ENCODE peak calls at places on chromosomes 4 and X, in seven cellular contexts. N, J, Z, T, O, P and V are unnamed samples.

GRCh38 chrX:148500428-148501120 is at the start of gene AFF2:
- DNase-seq in J (no peak), N (peak; percentile 28), O (peak; percentile 11), P (no peak), Z (peak; percentile 80), T (peak; percentile 38), V (peak; percentile 78)

GRCh38 chrX:40007746-40008705 is 89.7 kb downstream of the BCOR start:
- DNase-seq in O (no peak), P (no peak), J (no peak), Z (no peak), T (no peak), N (no peak), V (no peak)

GRCh38 chr4:181168406-181168805 is 1074.8 kb upstream of the TENM3 start:
- DNase-seq in P (no peak), T (no peak), O (no peak), N (no peak), J (no peak), Z (no peak), V (no peak)

GRCh38 chrX:71976753-71977152 is 66.1 kb downstream of the NHSL2 start:
- DNase-seq in T (no peak), O (no peak), N (no peak), Z (peak; percentile 28), P (no peak), J (no peak), V (no peak)

GRCh38 chr4:1608821-1609500 is 75.2 kb downstream of the FAM53A start:
- DNase-seq in O (no peak), Z (peak; percentile 57), J (no peak), T (no peak), N (no peak), P (no peak), V (peak; percentile 28)

GRCh38 chr4:182644326-182645050 is 272.7 kb downstream of the DCTD start:
- DNase-seq in N (no peak), O (no peak), J (no peak), Z (no peak), P (peak; percentile 9), T (no peak), V (no peak)

GRCh38 chrX:69195197-69195596 is 29.9 kb upstream of the PJA1 start:
- DNase-seq in N (no peak), P (no peak), Z (no peak), J (no peak), T (no peak), O (no peak), V (peak; percentile 23)

GRCh38 chr4:89661490-89661889 is 175.5 kb downstream of the SNCA start:
- DNase-seq in Z (no peak), P (peak; percentile 7), T (no peak), N (no peak), J (peak; percentile 3), O (no peak), V (no peak)

GRCh38 chrX:13283512-13283911 is 36.3 kb downstream of the ATXN3L start:
- DNase-seq in T (peak; percentile 19), J (no peak), O (no peak), N (no peak), Z (no peak), P (no peak), V (no peak)